ENCODE peak calls at places on chromosomes 2 and 18, in ten cellular contexts. E is heart right ventricle, W is mammary epithelial cell, V is upper lobe of right lung, K is PC-9, G is tibial nerve, O is body of pancreas, N is fibroblast of lung, L is WERI-Rb-1, P is HCT116. C is an unnamed sample. For H3K36me3, the result is how much of the 10 kb centered on the place peaks cover.

GRCh38 chr2:3512086-3512485 is 7.2 kb downstream of the ADI1 start:
- DNase-seq in E (no peak), W (no peak), V (no peak), K (no peak), G (no peak), O (no peak), N (peak), L (peak), P (no peak), C (peak)

GRCh38 chr18:72584787-72585186 is 40.6 kb upstream of the CBLN2 start:
- DNase-seq in E (no peak), W (no peak), V (no peak), K (no peak), G (no peak), O (no peak), N (no peak), L (no peak), P (no peak), C (no peak)

GRCh38 chr2:48306409-48307284 is 223.3 kb upstream of the STON1 start:
- DNase-seq in E (no peak), W (peak), V (no peak), K (no peak), G (no peak), O (no peak), N (peak), L (no peak), P (no peak), C (no peak)

GRCh38 chr2:234678721-234679120 is 181.8 kb upstream of the ARL4C start:
- DNase-seq in E (no peak), W (no peak), V (no peak), K (no peak), G (no peak), O (no peak), N (peak), L (peak), P (no peak), C (no peak)

GRCh38 chr2:70248810-70249438 is 496 bp upstream of the TIA1 start:
- DNase-seq in E (peak), W (no peak), V (no peak), K (peak), G (peak), O (peak), N (peak), L (peak), P (no peak), C (peak)

GRCh38 chr18:79400591-79401381 is 5.1 kb downstream of the NFATC1 start:
- DNase-seq in E (no peak), W (no peak), V (peak), K (no peak), G (no peak), O (no peak), N (no peak), L (no peak), P (no peak), C (no peak)

GRCh38 chr18:21484851-21485636 is 115.5 kb downstream of the ESCO1 start:
- DNase-seq in E (no peak), W (peak), V (no peak), K (no peak), G (no peak), O (no peak), N (peak), L (no peak), P (no peak), C (no peak)

GRCh38 chr18:48208432-48208948 is 200.7 kb downstream of the ZBTB7C start:
- DNase-seq in E (no peak), W (no peak), V (no peak), K (no peak), G (no peak), O (no peak), N (no peak), L (no peak), P (no peak), C (no peak)

GRCh38 chr2:161136194-161136593 is 24.0 kb upstream of the TANK start:
- DNase-seq in E (no peak), W (no peak), V (no peak), K (no peak), G (no peak), O (no peak), N (no peak), L (no peak), P (no peak), C (no peak)

GRCh38 chr2:162926501-162926900 is 87.9 kb upstream of the KCNH7 start:
- DNase-seq in E (no peak), W (peak), V (no peak), K (peak), G (no peak), O (no peak), N (peak), L (no peak), P (peak), C (no peak)

GRCh38 chr2:174888136-174888535 is 117.0 kb downstream of the CHN1 start:
- DNase-seq in E (no peak), W (no peak), V (no peak), K (no peak), G (no peak), O (no peak), N (peak), L (no peak), P (no peak), C (no peak)

GRCh38 chr2:241907171-241907570 is 37.6 kb downstream of the RTP5 start:
- DNase-seq in E (no peak), W (no peak), V (peak), K (no peak), G (no peak), O (peak), N (no peak), L (no peak), P (no peak), C (no peak)

GRCh38 chr2:37923308-37924055 is 1.6 kb upstream of the RMDN2 start:
- DNase-seq in E (no peak), W (no peak), V (no peak), K (no peak), G (no peak), O (no peak), N (no peak), L (no peak), P (no peak), C (no peak)
- H3K4me3 ChIP-seq in E (no peak), W (no peak), V (no peak), K (no peak), G (no peak), O (no peak), N (no peak), L (no peak), P (no peak), C (no peak)

DNA sequence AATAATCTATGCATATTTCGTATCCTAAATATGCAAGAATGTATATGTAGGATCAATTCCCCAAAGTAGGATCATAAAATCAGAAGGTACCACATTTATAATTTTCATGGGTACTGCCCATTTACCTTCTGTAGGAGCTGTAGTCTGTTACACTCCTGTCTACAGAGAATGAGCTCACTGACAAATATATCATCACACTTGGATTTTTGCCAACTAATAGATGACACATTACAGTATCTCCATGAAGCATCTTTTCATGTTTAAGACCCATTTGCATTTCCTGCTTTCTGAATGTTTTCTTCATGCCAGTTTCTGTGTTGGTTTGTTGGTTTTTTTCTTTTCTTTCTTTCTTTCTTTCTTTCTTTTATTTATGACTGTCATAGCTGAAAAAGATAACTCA is 70.9 kb upstream of the EML6 start:
- DNase-seq in E (no peak), W (peak), V (no peak), K (no peak), G (no peak), O (no peak), N (no peak), L (no peak), P (no peak), C (no peak)
- H3K36me3 ChIP-seq in E (half or more), W (half or more), V (half or more), K (half or more), G (under half), O (half or more), N (under half), L (half or more), P (under half), C (half or more)

GRCh38 chr2:233353101-233353768 is 1.1 kb upstream of the DGKD start:
- DNase-seq in E (no peak), W (no peak), V (peak), K (peak), G (no peak), O (no peak), N (no peak), L (peak), P (no peak), C (no peak)
- TF ChIP-seq CTCF in E (no peak), W (no peak), V (no peak), K (no peak), G (no peak), O (no peak), N (no peak), L (no peak), P (no peak), C (no peak)

DNA sequence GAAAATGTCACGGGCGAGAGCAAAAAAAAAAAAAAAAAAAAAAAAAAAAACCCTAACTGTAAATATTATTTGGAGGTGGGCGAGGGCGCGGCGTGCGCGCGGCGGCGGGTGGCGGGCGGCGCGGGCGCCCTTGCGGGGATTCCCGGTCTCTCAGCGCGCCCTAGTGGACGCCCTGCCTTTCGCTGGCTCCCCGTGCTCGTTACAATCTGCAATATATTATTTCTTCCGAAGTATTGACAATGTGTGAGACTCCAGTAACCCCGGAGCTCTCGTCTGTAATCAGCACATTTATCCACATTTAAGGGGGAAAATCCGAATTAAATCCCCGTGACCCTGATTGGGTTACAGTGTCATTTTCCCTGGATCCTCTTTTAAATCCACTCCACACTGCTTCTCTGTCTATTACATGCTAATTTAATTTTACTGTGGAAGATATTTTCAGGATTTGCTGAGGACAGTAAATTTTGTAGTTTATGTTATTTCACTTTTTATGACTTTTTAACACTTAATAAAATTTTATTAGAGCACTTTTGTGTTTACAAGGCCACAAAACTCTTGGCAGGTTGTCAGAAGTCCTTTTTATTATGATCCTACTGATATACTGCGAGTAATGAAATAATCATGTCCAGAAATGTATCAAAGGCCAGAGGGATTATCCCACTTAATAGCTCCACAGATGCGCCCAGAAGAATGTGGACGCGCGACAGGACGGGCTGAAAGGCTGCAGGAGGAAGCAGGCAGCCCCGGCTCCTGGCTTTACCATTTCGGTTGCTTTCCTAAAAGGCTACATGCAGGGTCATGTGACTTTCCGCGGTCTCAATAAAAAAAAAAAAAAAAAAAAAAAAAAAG is 369.1 kb downstream of the MTX2 start:
- DNase-seq in E (peak), W (peak), V (peak), K (peak), G (peak), O (peak), N (peak), L (peak), P (no peak), C (peak)
- H3K4me3 ChIP-seq in E (peak), W (peak), V (peak), K (peak), G (peak), O (peak), N (peak), L (peak), P (peak), C (peak)

GRCh38 chr2:133774675-133775005 is 206.4 kb upstream of the NCKAP5 start:
- DNase-seq in E (no peak), W (no peak), V (no peak), K (no peak), G (peak), O (no peak), N (peak), L (no peak), P (no peak), C (no peak)
- H3K36me3 ChIP-seq in E (under half), W (under half), V (under half), K (under half), G (under half), O (under half), N (under half), L (under half), P (under half), C (under half)

DNA sequence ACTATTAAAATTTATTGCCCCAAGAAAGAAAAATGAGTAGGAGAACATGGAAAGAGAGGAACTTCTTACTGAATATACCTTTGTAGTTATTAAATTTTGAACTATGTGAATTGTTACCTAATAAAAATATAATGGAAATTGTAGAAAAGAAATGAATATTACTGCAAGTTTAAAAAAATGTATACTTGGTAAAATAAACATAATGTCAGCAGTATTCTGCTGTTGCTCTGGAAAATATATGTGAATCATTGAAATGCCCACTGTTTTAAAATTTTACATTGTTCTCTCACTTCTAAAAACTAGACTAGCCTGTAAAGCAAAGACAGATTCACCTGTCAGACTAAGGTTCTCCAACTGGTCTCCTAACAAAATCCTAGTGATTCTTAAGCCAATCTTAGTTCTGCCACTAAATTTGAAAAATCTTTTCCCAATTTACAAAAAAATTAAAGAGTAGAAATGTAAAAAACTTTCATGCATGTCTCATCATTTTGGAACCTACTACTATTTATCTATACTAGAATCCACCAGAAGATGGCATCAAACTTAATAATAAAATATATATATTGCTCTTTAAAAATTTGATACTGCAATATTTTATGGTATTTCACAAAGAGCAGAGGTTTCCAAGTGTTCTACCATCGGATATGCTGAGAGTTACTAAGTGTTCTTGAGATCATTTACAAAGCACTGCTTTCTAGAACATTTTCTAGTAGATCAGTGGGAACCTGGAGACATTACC is 22.3 kb upstream of the TMEM237 start:
- DNase-seq in E (no peak), W (no peak), V (no peak), K (no peak), G (no peak), O (no peak), N (no peak), L (no peak), P (no peak), C (no peak)
- TF ChIP-seq CTCF in E (no peak), W (peak), V (peak), K (no peak), G (no peak), O (no peak), N (no peak), L (no peak), P (no peak), C (no peak)

C was measured in right atrium auricular region.